ENCODE peak calls at places on chromosome 18, in eight cellular contexts. L is AG04450, X is AG10803, C is keratinocyte, R is mucosa of descending colon, B is neural progenitor cell, S is pancreas, I is tibial artery. T is an unnamed sample.

GRCh38 chr18:57839942-57840381 is 36.8 kb upstream of the ATP8B1 start:
- DNase-seq in L (peak), X (peak), C (no peak), R (no peak), B (no peak), S (no peak), I (no peak), T (peak)

GRCh38 chr18:3526421-3527354 is 76.7 kb downstream of the TGIF1 start:
- DNase-seq in L (peak), X (peak), C (no peak), R (no peak), B (peak), S (no peak), I (no peak), T (peak)

GRCh38 chr18:50559750-50560680 is at the start of gene MAPK4:
- DNase-seq in L (no peak), X (peak), C (no peak), R (peak), B (peak), S (peak), I (no peak), T (peak)

GRCh38 chr18:46421973-46422551 is 235.0 kb downstream of the LOXHD1 start:
- DNase-seq in L (no peak), X (no peak), C (no peak), R (peak), B (no peak), S (no peak), I (no peak), T (no peak)

GRCh38 chr18:13545955-13546354 is 180.4 kb downstream of the FAM210A start:
- DNase-seq in L (no peak), X (no peak), C (no peak), R (no peak), B (no peak), S (no peak), I (no peak), T (no peak)

GRCh38 chr18:75727479-75727878 is 300.0 kb upstream of the SMIM21 start:
- DNase-seq in L (no peak), X (peak), C (no peak), R (peak), B (peak), S (no peak), I (no peak), T (no peak)

GRCh38 chr18:74499633-74500032 is 3.5 kb downstream of the CNDP2 start:
- DNase-seq in L (no peak), X (peak), C (peak), R (peak), B (no peak), S (no peak), I (peak), T (no peak)

GRCh38 chr18:73462092-73462491 is 594.3 kb upstream of the NETO1 start:
- DNase-seq in L (peak), X (peak), C (no peak), R (no peak), B (no peak), S (no peak), I (no peak), T (peak)

GRCh38 chr18:27983780-27984179 is 193.2 kb downstream of the CDH2 start:
- DNase-seq in L (no peak), X (no peak), C (no peak), R (no peak), B (no peak), S (no peak), I (no peak), T (no peak)

GRCh38 chr18:45730832-45731545 is 7.0 kb downstream of the SLC14A1 start:
- DNase-seq in L (peak), X (peak), C (no peak), R (no peak), B (no peak), S (no peak), I (no peak), T (peak)

GRCh38 chr18:55473078-55473477 is 114.9 kb downstream of the TCF4 start:
- DNase-seq in L (no peak), X (no peak), C (no peak), R (no peak), B (peak), S (no peak), I (no peak), T (no peak)

GRCh38 chr18:36775396-36775795 is 53.4 kb downstream of the TPGS2 start:
- DNase-seq in L (no peak), X (no peak), C (no peak), R (no peak), B (no peak), S (no peak), I (no peak), T (no peak)

GRCh38 chr18:35507192-35507591 is 9.4 kb upstream of the INO80C start:
- DNase-seq in L (no peak), X (no peak), C (no peak), R (no peak), B (no peak), S (no peak), I (no peak), T (no peak)

DNA sequence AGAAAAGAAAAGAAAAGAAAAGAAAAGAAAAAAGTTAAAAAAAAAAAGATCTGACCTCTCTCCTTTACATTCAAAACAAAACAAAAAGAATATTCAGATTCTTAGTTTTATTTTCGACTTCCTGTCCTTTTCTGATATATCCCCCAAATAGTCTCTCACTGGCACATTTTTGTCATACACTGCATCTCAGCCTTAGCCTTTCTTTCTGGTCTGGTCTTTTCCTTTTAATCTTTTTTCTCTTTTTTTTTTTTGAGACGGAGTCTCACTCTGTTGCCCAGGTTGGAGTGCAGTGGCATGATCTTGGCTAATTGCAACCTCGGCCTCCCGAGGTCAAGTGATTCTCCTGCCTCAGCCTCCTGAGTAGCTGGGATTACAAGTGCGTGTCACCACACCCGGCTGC is 1.6 kb upstream of the RIOK3 start:
- DNase-seq in L (no peak), X (no peak), C (no peak), R (no peak), B (no peak), S (no peak), I (no peak), T (no peak)
- TF ChIP-seq CTCF in L (no peak), X (no peak), C (no peak), R (no peak), B (no peak), S (no peak), I (no peak), T (no peak)

GRCh38 chr18:12274793-12275192 is 20.6 kb downstream of the CIDEA start:
- DNase-seq in L (no peak), X (no peak), C (no peak), R (no peak), B (no peak), S (no peak), I (no peak), T (no peak)

GRCh38 chr18:12278765-12279682 is 24.9 kb downstream of the CIDEA start:
- DNase-seq in L (peak), X (peak), C (no peak), R (peak), B (peak), S (no peak), I (peak), T (peak)

GRCh38 chr18:12279781-12280531 is 25.8 kb downstream of the CIDEA start:
- DNase-seq in L (no peak), X (no peak), C (no peak), R (no peak), B (no peak), S (no peak), I (no peak), T (no peak)

GRCh38 chr18:12276736-12277554 is 22.8 kb downstream of the CIDEA start:
- DNase-seq in L (no peak), X (no peak), C (no peak), R (no peak), B (no peak), S (no peak), I (no peak), T (no peak)

DNA sequence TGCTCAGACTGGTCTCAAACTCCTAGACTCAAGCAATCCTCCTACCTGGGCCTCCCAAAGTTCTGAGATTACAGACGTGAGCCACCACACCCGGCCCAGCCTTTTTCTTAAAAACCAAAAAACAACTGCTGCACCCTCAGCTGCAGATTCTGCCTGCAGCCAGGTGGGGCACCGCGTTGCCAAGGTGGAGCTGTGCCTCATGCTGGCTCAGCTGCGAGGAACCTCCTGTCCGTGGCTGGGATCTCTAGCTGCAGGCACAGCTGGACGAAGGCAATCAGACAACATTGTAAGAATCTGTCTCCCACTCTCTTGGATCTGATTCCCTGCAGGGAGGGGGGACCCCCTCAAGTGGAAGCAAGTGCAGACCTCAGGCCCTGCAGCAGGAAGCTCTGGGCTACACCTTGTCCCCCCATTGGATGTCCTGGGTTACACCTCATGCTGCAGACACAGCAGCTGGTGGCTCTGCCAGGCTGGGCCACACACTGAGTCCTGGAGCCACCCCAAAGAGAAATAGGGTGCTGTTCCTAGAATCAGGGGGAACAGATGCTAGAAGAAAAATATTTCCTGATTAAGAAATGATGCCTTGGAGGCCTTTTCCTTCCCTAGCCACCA is 24.1 kb downstream of the CIDEA start:
- DNase-seq in L (no peak), X (no peak), C (no peak), R (no peak), B (peak), S (no peak), I (no peak), T (no peak)
- H3K4me3 ChIP-seq in L (peak), X (peak), C (no peak), R (no peak), B (no peak), S (no peak), I (peak), T (peak)

GRCh38 chr18:303578-303977 is 35.7 kb upstream of the THOC1 start:
- DNase-seq in L (no peak), X (no peak), C (no peak), R (no peak), B (peak), S (no peak), I (no peak), T (no peak)

GRCh38 chr18:302097-302496 is 34.2 kb upstream of the THOC1 start:
- DNase-seq in L (no peak), X (no peak), C (no peak), R (no peak), B (no peak), S (no peak), I (no peak), T (no peak)

GRCh38 chr18:303011-303410 is 35.2 kb upstream of the THOC1 start:
- DNase-seq in L (no peak), X (no peak), C (no peak), R (no peak), B (no peak), S (no peak), I (no peak), T (no peak)

GRCh38 chr18:306608-307255 is 38.9 kb upstream of the THOC1 start:
- DNase-seq in L (no peak), X (no peak), C (no peak), R (no peak), B (no peak), S (no peak), I (no peak), T (no peak)

GRCh38 chr18:304887-305529 is 37.2 kb upstream of the THOC1 start:
- DNase-seq in L (no peak), X (peak), C (no peak), R (no peak), B (peak), S (no peak), I (no peak), T (no peak)
- TF ChIP-seq CTCF in L (no peak), X (no peak), C (no peak), R (no peak), B (no peak), S (no peak), I (no peak), T (no peak)

GRCh38 chr18:59899298-59900221 is at the start of gene PMAIP1:
- DNase-seq in L (peak), X (peak), C (peak), R (peak), B (peak), S (peak), I (peak), T (peak)

GRCh38 chr18:59904051-59904601 is 4.3 kb downstream of the PMAIP1 start:
- DNase-seq in L (no peak), X (peak), C (no peak), R (no peak), B (no peak), S (no peak), I (no peak), T (peak)

GRCh38 chr18:59900222-59901128 is 679 bp downstream of the PMAIP1 start:
- DNase-seq in L (no peak), X (peak), C (no peak), R (peak), B (peak), S (no peak), I (no peak), T (peak)

GRCh38 chr18:59902993-59903610 is 3.3 kb downstream of the PMAIP1 start:
- DNase-seq in L (no peak), X (no peak), C (no peak), R (no peak), B (no peak), S (no peak), I (no peak), T (no peak)

DNA sequence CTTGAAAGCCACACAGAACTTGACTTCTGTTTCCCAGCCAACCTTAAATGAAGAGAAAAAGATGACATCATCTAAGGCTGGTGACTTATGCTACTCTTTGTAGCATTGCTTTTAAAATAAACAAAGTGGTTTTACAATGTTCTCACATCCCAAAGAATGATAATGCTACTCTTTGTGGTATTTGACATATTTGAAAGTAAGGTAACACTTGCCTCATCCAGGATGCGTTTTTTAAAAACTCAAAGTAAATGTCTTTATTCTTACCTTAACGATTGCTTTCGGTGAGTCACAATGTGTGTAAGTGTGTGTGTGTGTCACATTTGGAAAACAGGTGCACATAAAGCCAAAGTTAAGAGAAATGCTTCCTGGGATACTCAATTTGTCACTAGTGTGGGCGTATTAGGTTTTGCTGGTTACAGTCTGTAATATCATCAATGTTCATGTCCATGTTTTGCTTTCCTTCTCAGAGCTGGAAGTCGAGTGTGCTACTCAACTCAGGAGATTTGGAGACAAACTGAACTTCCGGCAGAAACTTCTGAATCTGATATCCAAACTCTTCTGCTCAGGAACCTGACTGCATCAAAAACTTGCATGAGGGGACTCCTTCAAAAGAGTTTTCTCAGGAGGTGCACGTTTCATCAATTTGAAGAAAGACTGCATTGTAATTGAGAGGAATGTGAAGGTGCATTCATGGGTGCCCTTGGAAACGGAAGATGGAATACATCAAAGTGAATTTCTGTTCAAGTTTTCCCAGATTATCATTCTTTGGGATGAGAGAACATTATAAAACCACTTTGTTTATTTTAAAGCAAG is 2.6 kb downstream of the PMAIP1 start:
- DNase-seq in L (no peak), X (peak), C (no peak), R (no peak), B (no peak), S (no peak), I (no peak), T (no peak)
- H3K4me3 ChIP-seq in L (peak), X (no peak), C (peak), R (no peak), B (no peak), S (no peak), I (no peak), T (peak)